ENCODE peak calls at places on chromosomes 6 and 20, in four cellular contexts. One of them, this sample, is unnamed.

GRCh38 chr6:33000053-33000452 is 9.3 kb downstream of the HLA-DOA start:
- DNase-seq in aorta: no peak
- DNase-seq in stimulated activated CD8-positive, alpha-beta memory T cell treated with anti-CD3 and anti-CD28 coated beads, Interleukin-15, amount 100 ng/mL, for 24 hours: no peak
- DNase-seq in HS-5: no peak
- DNase-seq in this sample: no peak

GRCh38 chr20:63026582-63027424 is 20.0 kb upstream of the BHLHE23 start:
- DNase-seq in aorta: peak
- DNase-seq in stimulated activated CD8-positive, alpha-beta memory T cell treated with anti-CD3 and anti-CD28 coated beads, Interleukin-15, amount 100 ng/mL, for 24 hours: no peak
- DNase-seq in HS-5: no peak
- DNase-seq in this sample: no peak

GRCh38 chr6:12490904-12491571 is 200.9 kb downstream of the EDN1 start:
- DNase-seq in HS-5: peak
- DNase-seq in stimulated activated CD8-positive, alpha-beta memory T cell treated with anti-CD3 and anti-CD28 coated beads, Interleukin-15, amount 100 ng/mL, for 24 hours: no peak
- DNase-seq in aorta: peak
- DNase-seq in this sample: no peak

GRCh38 chr20:59575653-59576052 is 28.7 kb upstream of the PHACTR3 start:
- DNase-seq in aorta: no peak
- DNase-seq in stimulated activated CD8-positive, alpha-beta memory T cell treated with anti-CD3 and anti-CD28 coated beads, Interleukin-15, amount 100 ng/mL, for 24 hours: no peak
- DNase-seq in HS-5: no peak
- DNase-seq in this sample: no peak

GRCh38 chr6:159691963-159692287 is 1.1 kb downstream of the SOD2 start:
- DNase-seq in stimulated activated CD8-positive, alpha-beta memory T cell treated with anti-CD3 and anti-CD28 coated beads, Interleukin-15, amount 100 ng/mL, for 24 hours: no peak
- DNase-seq in aorta: no peak
- DNase-seq in HS-5: no peak
- DNase-seq in this sample: no peak

GRCh38 chr20:56554869-56555268 is 21.8 kb downstream of the FAM209B start:
- DNase-seq in HS-5: peak
- DNase-seq in stimulated activated CD8-positive, alpha-beta memory T cell treated with anti-CD3 and anti-CD28 coated beads, Interleukin-15, amount 100 ng/mL, for 24 hours: no peak
- DNase-seq in aorta: no peak
- DNase-seq in this sample: no peak

GRCh38 chr6:52297433-52297832 is 12.9 kb upstream of the MCM3 start:
- DNase-seq in aorta: no peak
- DNase-seq in stimulated activated CD8-positive, alpha-beta memory T cell treated with anti-CD3 and anti-CD28 coated beads, Interleukin-15, amount 100 ng/mL, for 24 hours: no peak
- DNase-seq in HS-5: no peak
- DNase-seq in this sample: no peak

GRCh38 chr6:154432533-154433476 is 76.2 kb upstream of the IPCEF1 start:
- DNase-seq in HS-5: peak
- DNase-seq in stimulated activated CD8-positive, alpha-beta memory T cell treated with anti-CD3 and anti-CD28 coated beads, Interleukin-15, amount 100 ng/mL, for 24 hours: no peak
- DNase-seq in aorta: no peak
- DNase-seq in this sample: no peak